ENCODE peak calls at places on chromosomes 6 and 20, in four cellular contexts. E is GM12878, C is H1, N is HepG2. O is an unnamed sample.

GRCh38 chr20:7264137-7264536 is 496.7 kb downstream of the BMP2 start:
- DNase-seq in E (no peak), C (no peak), N (no peak), O (no peak)

GRCh38 chr20:6756961-6757595 is 10.4 kb upstream of the BMP2 start:
- DNase-seq in E (no peak), C (no peak), N (no peak), O (no peak)

GRCh38 chr6:140401666-140402255 is 1027.3 kb upstream of the CITED2 start:
- DNase-seq in E (no peak), C (no peak), N (no peak), O (no peak)

GRCh38 chr20:23245553-23246128 is 105.0 kb upstream of the NXT1 start:
- DNase-seq in E (peak; percentile 48), C (no peak), N (peak; percentile 52), O (peak; percentile 69)

GRCh38 chr20:6533321-6533720 is 234.2 kb upstream of the BMP2 start:
- DNase-seq in E (no peak), C (no peak), N (no peak), O (no peak)

GRCh38 chr20:18360601-18361000 is 72.3 kb downstream of the ZNF133 start:
- DNase-seq in E (no peak), C (no peak), N (no peak), O (no peak)

GRCh38 chr20:54133434-54134427 is 40.1 kb downstream of the CYP24A1 start:
- DNase-seq in E (no peak), C (no peak), N (peak; percentile 100), O (no peak)

GRCh38 chr6:169210611-169211010 is 43.0 kb downstream of the THBS2 start:
- DNase-seq in E (no peak), C (no peak), N (no peak), O (no peak)

GRCh38 chr20:51357543-51357942 is 185.0 kb downstream of the NFATC2 start:
- DNase-seq in E (no peak), C (no peak), N (no peak), O (no peak)

GRCh38 chr6:85574932-85575598 is 18.6 kb downstream of the SNX14 start:
- DNase-seq in E (no peak), C (no peak), N (peak; percentile 52), O (no peak)

GRCh38 chr6:142735182-142735581 is 209.8 kb downstream of the HIVEP2 start:
- DNase-seq in E (no peak), C (no peak), N (no peak), O (no peak)

GRCh38 chr6:107841265-107841650 is 17.1 kb upstream of the SCML4 start:
- DNase-seq in E (no peak), C (no peak), N (no peak), O (no peak)

GRCh38 chr20:31835977-31836852 is 9.2 kb downstream of the FOXS1 start:
- DNase-seq in E (peak; percentile 23), C (no peak), N (peak; percentile 59), O (peak; percentile 62)

GRCh38 chr6:56765494-56765893 is 122.8 kb upstream of the DST start:
- DNase-seq in E (no peak), C (no peak), N (no peak), O (no peak)

GRCh38 chr6:49121970-49122369 is 341.1 kb downstream of the MMUT start:
- DNase-seq in E (no peak), C (no peak), N (no peak), O (no peak)

GRCh38 chr6:30325873-30326445 is 768 bp upstream of the TRIM39 start:
- DNase-seq in E (peak; percentile 28), C (peak; percentile 34), N (no peak), O (no peak)

GRCh38 chr20:50580016-50580747 is 70.0 kb downstream of the PTPN1 start:
- DNase-seq in E (no peak), C (no peak), N (peak; percentile 70), O (no peak)

GRCh38 chr6:117829594-117830319 is 77.3 kb upstream of the SLC35F1 start:
- DNase-seq in E (no peak), C (peak; percentile 17), N (peak; percentile 44), O (peak; percentile 15)

GRCh38 chr6:129251669-129252376 is 368.9 kb downstream of the LAMA2 start:
- DNase-seq in E (peak; percentile 17), C (peak; percentile 57), N (peak; percentile 63), O (peak; percentile 11)

DNA sequence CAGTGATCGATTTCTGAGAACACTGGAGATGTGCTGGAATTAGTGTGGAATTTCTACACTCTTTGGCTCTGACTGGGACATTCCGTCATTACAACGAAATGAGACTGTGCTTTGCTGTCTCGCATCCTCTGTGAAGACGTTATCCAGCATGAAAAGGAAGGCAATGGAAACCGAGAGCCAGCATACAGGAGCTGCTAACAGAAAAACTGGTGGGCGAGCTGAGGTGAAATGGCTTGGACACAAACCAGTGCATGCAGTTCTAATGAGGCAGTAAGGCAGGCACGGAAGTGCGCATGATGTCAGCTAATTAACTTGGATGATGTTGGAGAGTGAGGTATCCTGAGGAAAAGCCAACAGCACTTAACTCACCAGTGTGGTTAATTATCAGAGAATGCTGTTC is 202.8 kb upstream of the AGPAT4 start:
- DNase-seq in E (no peak), C (no peak), N (no peak), O (no peak)
- TF ChIP-seq TAF1 in E (no peak), C (no peak), N (no peak), O (no peak)

GRCh38 chr6:53737746-53738145 is 57.1 kb upstream of the LRRC1 start:
- DNase-seq in E (no peak), C (no peak), N (peak; percentile 45), O (no peak)

GRCh38 chr6:53731906-53732636 is 62.7 kb upstream of the LRRC1 start:
- DNase-seq in E (no peak), C (no peak), N (no peak), O (no peak)

GRCh38 chr6:53730767-53731166 is 64.0 kb upstream of the LRRC1 start:
- DNase-seq in E (no peak), C (no peak), N (no peak), O (no peak)

GRCh38 chr6:53735896-53736295 is 58.9 kb upstream of the LRRC1 start:
- DNase-seq in E (no peak), C (no peak), N (no peak), O (no peak)

GRCh38 chr6:53734473-53735299 is 60.1 kb upstream of the LRRC1 start:
- DNase-seq in E (peak; percentile 26), C (peak; percentile 29), N (peak; percentile 31), O (no peak)
- TF ChIP-seq POLR2AphosphoS5 in E (no peak), C (no peak), N (no peak), O (no peak)

DNA sequence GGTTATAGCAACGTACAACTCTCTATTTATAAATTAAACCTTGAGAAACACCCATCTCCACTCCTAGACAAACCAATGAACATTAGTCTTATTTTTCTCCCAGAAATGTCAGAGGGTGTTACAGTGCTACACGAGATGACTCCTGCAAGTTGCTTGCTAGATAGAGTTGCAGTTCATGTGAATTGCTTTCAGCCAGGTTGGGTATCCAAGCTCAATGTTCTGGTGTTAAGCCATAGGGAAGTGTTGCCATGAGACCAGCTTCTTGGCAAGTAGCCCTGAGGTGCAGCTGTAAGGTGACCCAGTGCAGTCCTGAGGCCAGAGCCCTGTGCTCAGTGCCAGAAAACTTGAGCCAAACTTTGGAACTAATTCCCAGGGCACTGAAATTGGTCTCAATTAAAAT is 51.3 kb upstream of the REV3L start:
- DNase-seq in E (no peak), C (no peak), N (no peak), O (no peak)
- TF ChIP-seq TAF1 in E (no peak), C (no peak), N (no peak), O (no peak)

GRCh38 chr6:166251196-166251595 is 57.0 kb downstream of the PRR18 start:
- DNase-seq in E (no peak), C (no peak), N (no peak), O (no peak)

GRCh38 chr6:166257911-166258318 is 50.3 kb downstream of the PRR18 start:
- DNase-seq in E (no peak), C (no peak), N (no peak), O (no peak)

GRCh38 chr6:166251655-166252054 is 56.5 kb downstream of the PRR18 start:
- DNase-seq in E (no peak), C (no peak), N (no peak), O (no peak)

GRCh38 chr6:166252601-166253000 is 55.6 kb downstream of the PRR18 start:
- DNase-seq in E (no peak), C (no peak), N (no peak), O (no peak)

GRCh38 chr6:166253277-166254229 is 54.6 kb downstream of the PRR18 start:
- DNase-seq in E (no peak), C (no peak), N (no peak), O (no peak)
- TF ChIP-seq POLR2AphosphoS5 in E (no peak), C (no peak), N (no peak), O (no peak)

GRCh38 chr6:105882071-105882803 is 203.9 kb upstream of the PRDM1 start:
- DNase-seq in E (no peak), C (no peak), N (no peak), O (no peak)
- TF ChIP-seq TAF1 in E (no peak), C (no peak), N (no peak), O (no peak)

DNA sequence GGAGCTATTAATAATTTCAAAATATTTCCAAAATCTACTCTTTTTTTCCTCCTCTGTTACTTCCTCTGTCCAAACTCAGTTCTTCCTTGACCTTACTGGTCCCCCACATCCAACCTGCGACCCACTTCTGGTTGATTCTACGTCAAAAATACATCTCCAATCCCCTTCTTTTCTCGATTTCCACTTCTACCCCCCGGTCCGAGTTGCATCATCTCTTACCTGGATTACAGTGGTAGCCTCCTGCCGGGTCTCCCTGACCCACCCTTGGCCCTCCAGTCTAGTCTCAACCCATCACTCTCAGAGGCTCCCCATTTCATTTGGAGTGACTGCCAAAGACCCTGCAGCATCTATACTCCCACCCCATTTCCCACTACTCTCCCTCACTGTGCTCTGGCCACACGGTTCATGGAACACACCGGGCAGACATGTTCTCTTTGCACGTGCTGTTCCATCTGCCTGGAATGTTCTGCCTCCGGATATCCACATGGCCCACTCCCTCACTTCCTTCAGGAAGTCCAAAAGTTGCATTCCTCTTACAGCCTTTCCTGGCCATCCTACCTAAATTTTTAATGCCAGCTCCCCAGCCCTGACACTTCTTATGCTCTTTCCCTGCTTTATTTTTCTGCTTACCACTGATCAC is 6.1 kb upstream of the CCND3 start:
- DNase-seq in E (no peak), C (no peak), N (no peak), O (no peak)
- TF ChIP-seq POLR2AphosphoS5 in E (no peak), C (no peak), N (no peak), O (no peak)

GRCh38 chr6:31717499-31718222 is 2.5 kb downstream of the LY6G6D start:
- DNase-seq in E (no peak), C (no peak), N (peak; percentile 74), O (no peak)
- TF ChIP-seq TAF1 in E (no peak), C (no peak), N (no peak), O (no peak)

DNA sequence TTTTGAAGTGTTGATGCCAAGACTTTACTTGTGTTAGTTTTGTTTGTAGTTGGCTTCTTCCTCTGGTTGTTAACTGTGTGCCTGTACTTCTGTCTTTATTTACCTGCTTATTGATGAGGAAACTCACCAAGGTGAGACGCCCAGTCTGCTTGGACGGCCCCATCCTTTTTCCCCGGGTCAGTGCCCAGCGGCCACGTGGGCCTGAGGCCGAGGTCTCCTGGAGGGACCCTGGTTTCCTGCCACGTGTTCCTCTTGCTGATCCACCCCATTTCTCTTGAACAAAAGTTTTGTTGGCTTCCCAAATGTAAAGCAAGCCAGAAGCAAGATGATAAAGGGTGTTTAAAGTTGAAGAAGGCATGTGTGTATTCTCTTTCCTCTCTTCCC is 24.8 kb downstream of the DUSP22 start:
- DNase-seq in E (no peak), C (no peak), N (no peak), O (no peak)
- TF ChIP-seq POLR2AphosphoS5 in E (peak; percentile 1), C (no peak), N (no peak), O (no peak)

GRCh38 chr20:47993035-47993755 is 207.9 kb upstream of the SULF2 start:
- DNase-seq in E (no peak), C (no peak), N (no peak), O (no peak)
- TF ChIP-seq TAF1 in E (no peak), C (no peak), N (no peak), O (no peak)

GRCh38 chr20:37383229-37383989 is 37.5 kb downstream of the SRC start:
- DNase-seq in E (no peak), C (no peak), N (no peak), O (no peak)
- TF ChIP-seq POLR2AphosphoS5 in E (no peak), C (no peak), N (no peak), O (no peak)

O was measured in GM12891.